ENCODE peak calls at places on chromosomes 11 and 22, in eight cellular contexts. M is thoracic aorta, B is uterus, Z is skeletal muscle cell, F is PC-9, E is transverse colon, P is MG63, O is WERI-Rb-1. V is an unnamed sample.

GRCh38 chr11:80103149-80103859 is 662.5 kb upstream of the TENM4 start:
- DNase-seq in F (peak), E (no peak), P (peak), B (no peak), O (no peak), M (no peak), Z (peak), V (peak)

GRCh38 chr11:68373189-68373809 is 60.9 kb downstream of the LRP5 start:
- DNase-seq in E (no peak), P (no peak), B (peak), Z (peak), M (no peak), F (no peak), O (peak), V (no peak)

GRCh38 chr11:91470656-91471055 is 754.0 kb upstream of the FAT3 start:
- DNase-seq in M (no peak), F (no peak), P (no peak), E (no peak), O (no peak), B (no peak), Z (no peak), V (no peak)

GRCh38 chr11:67613960-67614715 is 7.4 kb downstream of the NDUFV1 start:
- DNase-seq in B (peak), M (no peak), E (peak), Z (no peak), O (peak), F (peak), P (peak), V (peak)

GRCh38 chr11:8544807-8545206 is 49.2 kb downstream of the STK33 start:
- DNase-seq in O (no peak), E (no peak), M (no peak), F (no peak), P (no peak), Z (no peak), B (no peak), V (no peak)

GRCh38 chr11:102575016-102575415 is 44.5 kb upstream of the MMP7 start:
- DNase-seq in F (no peak), O (no peak), E (no peak), M (no peak), B (no peak), P (no peak), Z (no peak), V (no peak)

GRCh38 chr11:29328961-29329441 is 687.8 kb downstream of the KCNA4 start:
- DNase-seq in F (no peak), Z (no peak), O (peak), B (no peak), P (peak), E (no peak), M (no peak), V (peak)

GRCh38 chr11:6667733-6668374 is 12.2 kb upstream of the DCHS1 start:
- DNase-seq in Z (no peak), M (no peak), B (no peak), O (no peak), F (no peak), E (no peak), P (no peak), V (peak)

GRCh38 chr11:48001438-48002021 is 21.2 kb downstream of the PTPRJ start:
- DNase-seq in O (no peak), E (peak), P (peak), F (no peak), B (no peak), M (no peak), Z (peak), V (peak)

GRCh38 chr11:58832246-58832645 is 12.3 kb downstream of the GLYATL2 start:
- DNase-seq in P (peak), Z (no peak), F (no peak), O (no peak), M (no peak), E (peak), B (no peak), V (no peak)

GRCh38 chr11:124644426-124645280 is 22.0 kb downstream of the TBRG1 start:
- DNase-seq in Z (no peak), E (peak), B (peak), O (peak), F (peak), M (no peak), P (peak), V (peak)

GRCh38 chr22:29152381-29153138 is 53.1 kb upstream of the EMID1 start:
- DNase-seq in P (no peak), E (no peak), M (peak), F (no peak), B (no peak), O (no peak), Z (no peak), V (peak)

GRCh38 chr22:46176508-46177003 is 26.2 kb downstream of the PPARA start:
- DNase-seq in O (no peak), Z (no peak), E (no peak), P (no peak), F (no peak), B (no peak), M (no peak), V (no peak)

GRCh38 chr11:2521681-2522630 is 77.1 kb downstream of the KCNQ1 start:
- DNase-seq in F (no peak), M (no peak), E (peak), P (no peak), Z (no peak), B (peak), O (peak), V (no peak)

GRCh38 chr22:49294656-49295464 is 532.8 kb downstream of the BRD1 start:
- DNase-seq in F (no peak), M (no peak), E (no peak), P (no peak), O (no peak), Z (no peak), B (no peak), V (no peak)

GRCh38 chr11:2951235-2952110 is 22.3 kb upstream of the PHLDA2 start:
- DNase-seq in Z (no peak), E (no peak), F (no peak), M (no peak), P (peak), O (no peak), B (no peak), V (peak)

GRCh38 chr11:83008581-83008923 is 63.1 kb downstream of the RAB30 start:
- DNase-seq in P (no peak), O (no peak), F (no peak), B (no peak), E (no peak), Z (peak), M (no peak), V (peak)

GRCh38 chr11:113796663-113797259 is 17.2 kb downstream of the CLDN25 start:
- DNase-seq in M (no peak), B (no peak), Z (no peak), F (no peak), O (peak), P (no peak), E (no peak), V (peak)

GRCh38 chr11:111937859-111938258 is 716 bp downstream of the DIXDC1 start:
- DNase-seq in P (no peak), Z (no peak), E (no peak), M (no peak), O (no peak), B (no peak), F (no peak), V (no peak)

GRCh38 chr11:46223252-46223513 is 54.3 kb upstream of the CREB3L1 start:
- DNase-seq in O (no peak), M (no peak), Z (no peak), P (no peak), E (no peak), F (no peak), B (no peak), V (no peak)

GRCh38 chr22:50016988-50017700 is 4.6 kb upstream of the IL17REL start:
- DNase-seq in E (peak), B (peak), F (no peak), M (no peak), O (peak), Z (no peak), P (peak), V (no peak)

GRCh38 chr11:129115652-129116585 is 76.2 kb downstream of the ARHGAP32 start:
- DNase-seq in B (no peak), E (no peak), F (peak), P (no peak), M (no peak), Z (peak), O (no peak), V (peak)

GRCh38 chr11:77351281-77351905 is 49.9 kb upstream of the GDPD4 start:
- DNase-seq in E (no peak), F (no peak), Z (no peak), B (no peak), P (no peak), M (no peak), O (no peak), V (peak)

GRCh38 chr11:75533843-75534242 is 8.1 kb upstream of the GDPD5 start:
- DNase-seq in E (no peak), B (no peak), F (no peak), Z (no peak), O (no peak), P (no peak), M (no peak), V (no peak)
- H3K4me3 ChIP-seq in E (no peak), B (no peak), F (no peak), Z (no peak), O (no peak), P (no peak), M (no peak), V (no peak)

GRCh38 chr22:19889951-19890350 is 35.3 kb upstream of the GNB1L start:
- DNase-seq in P (no peak), F (no peak), O (no peak), Z (no peak), B (no peak), E (no peak), M (no peak), V (no peak)
- H3K4me3 ChIP-seq in P (no peak), F (no peak), O (no peak), Z (no peak), B (no peak), E (no peak), M (no peak), V (no peak)

DNA sequence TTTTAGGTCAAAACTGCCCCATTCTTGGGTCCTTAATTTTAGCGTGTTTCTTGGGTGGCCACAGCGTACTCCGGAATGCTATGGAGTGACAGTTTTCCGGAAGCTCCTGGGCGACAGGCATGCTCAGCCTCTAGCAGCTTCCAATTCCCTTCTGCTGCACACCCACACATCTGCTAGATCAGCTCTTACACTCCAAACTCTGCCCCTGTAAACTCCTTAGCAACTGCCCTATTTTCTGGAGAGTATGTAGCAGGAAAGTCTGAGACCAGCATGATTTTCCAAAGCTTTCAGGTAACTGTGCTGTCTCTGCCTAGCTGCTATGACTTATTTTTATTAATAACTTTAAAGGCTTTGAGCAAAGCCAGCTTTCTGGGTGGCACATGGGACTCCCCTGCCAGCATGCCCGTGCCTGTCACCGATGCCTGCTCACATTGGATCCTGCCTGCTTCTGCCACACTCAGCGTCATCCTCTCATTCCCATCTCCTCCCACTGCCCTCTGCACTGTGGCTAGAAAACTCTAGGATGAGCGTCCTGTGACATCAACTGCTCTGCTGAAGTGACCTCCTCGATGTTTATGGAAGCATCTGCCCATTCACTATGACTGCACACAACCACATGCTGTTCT is 17.3 kb downstream of the TOLLIP start:
- DNase-seq in B (peak), Z (no peak), O (no peak), M (no peak), F (no peak), E (no peak), P (no peak), V (no peak)
- H3K4me3 ChIP-seq in B (no peak), Z (no peak), O (no peak), M (no peak), F (no peak), E (no peak), P (no peak), V (no peak)

DNA sequence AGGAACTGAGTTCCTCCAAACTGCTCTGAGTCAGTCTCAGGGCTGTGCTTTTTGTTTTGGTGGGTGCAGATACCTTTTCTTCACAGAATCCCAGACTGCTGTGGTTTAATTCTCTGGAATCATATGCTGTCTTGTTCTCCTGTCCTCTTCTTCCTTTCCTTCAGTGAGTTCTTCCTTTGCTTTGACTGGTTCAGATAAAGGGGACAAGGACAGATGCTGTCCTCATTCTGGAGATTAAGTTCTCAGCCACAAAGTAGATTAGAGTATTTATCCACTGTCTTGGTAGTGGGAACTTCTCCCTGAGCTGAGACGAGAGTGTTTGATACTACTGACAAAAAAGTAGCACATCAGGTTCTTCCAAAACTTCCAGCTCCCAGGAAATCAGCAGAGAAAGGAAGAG is 13.3 kb downstream of the ZDHHC5 start:
- DNase-seq in P (no peak), M (no peak), O (peak), E (no peak), Z (no peak), F (no peak), B (no peak), V (no peak)
- H3K4me3 ChIP-seq in P (no peak), M (no peak), O (peak), E (no peak), Z (no peak), F (no peak), B (no peak), V (no peak)

GRCh38 chr11:78577495-78577894 is 2.8 kb upstream of the NARS2 start:
- DNase-seq in P (no peak), M (no peak), E (no peak), F (no peak), Z (no peak), B (no peak), O (no peak), V (no peak)
- H3K4me3 ChIP-seq in P (no peak), M (no peak), E (no peak), F (no peak), Z (no peak), B (no peak), O (no peak), V (no peak)

GRCh38 chr22:40654522-40655167 is 18.1 kb upstream of the MRTFA start:
- DNase-seq in B (peak), F (peak), O (peak), M (no peak), P (peak), E (peak), Z (peak), V (peak)

GRCh38 chr22:40651057-40651456 is 14.5 kb upstream of the MRTFA start:
- DNase-seq in P (no peak), O (no peak), Z (no peak), M (no peak), E (no peak), B (no peak), F (no peak), V (no peak)

GRCh38 chr22:40651563-40652501 is 15.3 kb upstream of the MRTFA start:
- DNase-seq in E (peak), O (peak), M (peak), F (peak), P (peak), Z (peak), B (peak), V (peak)

GRCh38 chr22:40648386-40648785 is 11.9 kb upstream of the MRTFA start:
- DNase-seq in Z (no peak), O (no peak), M (no peak), P (no peak), B (no peak), F (no peak), E (peak), V (no peak)

DNA sequence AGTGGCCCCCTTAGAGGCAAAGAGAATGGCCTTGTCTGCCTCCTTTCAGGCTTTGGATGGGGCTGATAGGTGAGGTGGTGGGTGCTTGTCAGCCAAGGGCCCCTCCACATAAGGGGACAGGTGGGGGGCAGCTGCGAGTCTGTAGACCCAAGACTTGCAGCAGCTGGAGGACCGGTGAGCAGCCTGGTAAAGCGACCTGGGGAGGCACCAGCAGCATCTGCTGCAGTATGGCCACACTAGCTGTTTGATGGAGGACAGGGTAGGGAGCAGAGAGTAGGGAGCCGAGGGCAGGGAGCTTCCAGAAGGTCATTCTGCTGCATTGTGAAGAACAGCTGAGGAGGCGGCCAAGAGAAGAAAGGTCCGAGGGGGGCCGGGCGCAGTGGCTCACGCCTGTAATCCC is 16.8 kb upstream of the MRTFA start:
- DNase-seq in F (no peak), P (no peak), Z (no peak), B (no peak), E (no peak), M (no peak), O (no peak), V (no peak)
- H3K4me3 ChIP-seq in F (peak), P (no peak), Z (no peak), B (no peak), E (no peak), M (no peak), O (no peak), V (no peak)

DNA sequence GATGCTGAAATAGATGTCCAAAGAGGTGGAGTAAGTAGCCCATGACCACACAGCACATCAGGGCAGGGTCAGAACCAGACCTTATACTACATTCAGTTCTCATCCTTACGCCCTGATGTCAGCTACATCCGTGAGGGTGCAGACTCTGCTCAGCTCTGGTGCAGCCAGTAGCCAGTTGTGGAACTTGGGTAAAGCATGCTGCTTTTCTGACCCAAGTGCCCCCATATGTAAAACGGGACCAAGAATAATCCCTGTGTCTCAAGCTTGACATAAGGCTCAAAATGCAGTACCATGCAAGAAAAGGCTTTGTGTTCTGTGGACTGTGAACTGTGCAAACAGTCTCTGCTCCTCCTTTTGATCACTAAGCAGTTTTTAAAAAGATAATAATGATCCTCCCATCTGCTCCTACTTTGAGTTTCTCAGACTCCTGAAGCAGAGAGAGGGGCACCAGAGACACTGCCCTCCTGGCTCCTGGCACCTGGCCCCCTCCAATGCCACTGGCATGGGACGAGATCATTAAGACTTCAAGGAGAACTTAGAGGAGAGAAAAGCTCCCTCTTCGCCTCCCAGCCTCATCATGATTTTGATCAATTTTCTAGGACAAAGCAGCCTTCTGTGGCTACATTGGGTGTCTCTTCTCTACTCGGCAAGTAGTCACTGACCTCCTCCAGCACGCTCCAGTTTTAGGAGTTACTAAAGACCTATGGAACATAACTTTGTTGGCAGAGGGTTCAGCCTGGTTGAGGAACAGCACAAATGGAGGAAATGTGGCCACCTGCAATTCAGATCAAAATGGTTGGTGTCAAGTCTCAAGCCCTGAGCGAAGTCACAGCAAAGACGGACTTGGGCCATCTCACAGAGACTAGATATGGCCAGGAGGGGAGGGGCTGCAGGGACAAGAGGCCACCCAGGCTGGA is 23.9 kb downstream of the IL10RA start:
- DNase-seq in M (no peak), Z (no peak), E (no peak), P (no peak), F (peak), O (no peak), B (no peak), V (no peak)
- H3K4me3 ChIP-seq in M (no peak), Z (no peak), E (no peak), P (no peak), F (no peak), O (no peak), B (no peak), V (no peak)